ENCODE peak calls at places on chromosomes 11 and 22, in five cellular contexts. One of them, this sample, is unnamed.

GRCh38 chr11:60868682-60869450 is 1.5 kb downstream of the ZP1 start:
- DNase-seq in AML-193: no peak
- DNase-seq in NCI-H1092: no peak
- DNase-seq in activated CD8-positive, alpha-beta memory T cell treated with anti-CD3 and anti-CD28 coated beads for 24 hours: peak
- DNase-seq in heart left ventricle: no peak
- DNase-seq in this sample: no peak

GRCh38 chr11:61670626-61671025 is 9.6 kb upstream of the DAGLA start:
- DNase-seq in AML-193: no peak
- DNase-seq in NCI-H1092: no peak
- DNase-seq in activated CD8-positive, alpha-beta memory T cell treated with anti-CD3 and anti-CD28 coated beads for 24 hours: no peak
- DNase-seq in heart left ventricle: no peak
- DNase-seq in this sample: no peak

GRCh38 chr11:125517116-125517804 is 21.2 kb upstream of the FEZ1 start:
- DNase-seq in AML-193: no peak
- DNase-seq in NCI-H1092: no peak
- DNase-seq in activated CD8-positive, alpha-beta memory T cell treated with anti-CD3 and anti-CD28 coated beads for 24 hours: no peak
- DNase-seq in heart left ventricle: no peak
- DNase-seq in this sample: no peak

GRCh38 chr11:64372802-64373597 is 14.0 kb downstream of the RPS6KA4 start:
- DNase-seq in AML-193: no peak
- DNase-seq in NCI-H1092: peak
- DNase-seq in activated CD8-positive, alpha-beta memory T cell treated with anti-CD3 and anti-CD28 coated beads for 24 hours: no peak
- DNase-seq in heart left ventricle: no peak
- DNase-seq in this sample: no peak

GRCh38 chr22:32579533-32580220 is 105.1 kb downstream of the FBXO7 start:
- DNase-seq in AML-193: no peak
- DNase-seq in NCI-H1092: no peak
- DNase-seq in activated CD8-positive, alpha-beta memory T cell treated with anti-CD3 and anti-CD28 coated beads for 24 hours: no peak
- DNase-seq in heart left ventricle: no peak
- DNase-seq in this sample: no peak

GRCh38 chr11:28169816-28170215 is 61.6 kb downstream of the METTL15 start:
- DNase-seq in AML-193: no peak
- DNase-seq in NCI-H1092: no peak
- DNase-seq in activated CD8-positive, alpha-beta memory T cell treated with anti-CD3 and anti-CD28 coated beads for 24 hours: no peak
- DNase-seq in heart left ventricle: no peak
- DNase-seq in this sample: no peak

GRCh38 chr11:123303924-123304323 is 108.9 kb upstream of the CLMP start:
- DNase-seq in AML-193: no peak
- DNase-seq in NCI-H1092: no peak
- DNase-seq in activated CD8-positive, alpha-beta memory T cell treated with anti-CD3 and anti-CD28 coated beads for 24 hours: no peak
- DNase-seq in heart left ventricle: no peak
- DNase-seq in this sample: no peak

GRCh38 chr11:47176328-47177228 is at the start of gene ARFGAP2:
- DNase-seq in AML-193: peak
- DNase-seq in NCI-H1092: peak
- DNase-seq in activated CD8-positive, alpha-beta memory T cell treated with anti-CD3 and anti-CD28 coated beads for 24 hours: peak
- DNase-seq in heart left ventricle: peak
- DNase-seq in this sample: peak

GRCh38 chr22:39574779-39575551 is 4.4 kb downstream of the CACNA1I start:
- DNase-seq in AML-193: no peak
- DNase-seq in NCI-H1092: no peak
- DNase-seq in activated CD8-positive, alpha-beta memory T cell treated with anti-CD3 and anti-CD28 coated beads for 24 hours: no peak
- DNase-seq in heart left ventricle: no peak
- DNase-seq in this sample: no peak

GRCh38 chr11:67286621-67287333 is 2.3 kb upstream of the ANKRD13D start:
- DNase-seq in AML-193: no peak
- DNase-seq in NCI-H1092: no peak
- DNase-seq in activated CD8-positive, alpha-beta memory T cell treated with anti-CD3 and anti-CD28 coated beads for 24 hours: peak
- DNase-seq in heart left ventricle: peak
- DNase-seq in this sample: peak

GRCh38 chr11:37409124-37409523 is 811.1 kb upstream of the RAG2 start:
- DNase-seq in AML-193: no peak
- DNase-seq in NCI-H1092: no peak
- DNase-seq in activated CD8-positive, alpha-beta memory T cell treated with anti-CD3 and anti-CD28 coated beads for 24 hours: no peak
- DNase-seq in heart left ventricle: no peak
- DNase-seq in this sample: no peak

GRCh38 chr22:48456449-48456848 is 1371.2 kb downstream of the BRD1 start:
- DNase-seq in AML-193: no peak
- DNase-seq in NCI-H1092: no peak
- DNase-seq in activated CD8-positive, alpha-beta memory T cell treated with anti-CD3 and anti-CD28 coated beads for 24 hours: no peak
- DNase-seq in heart left ventricle: no peak
- DNase-seq in this sample: no peak

GRCh38 chr11:19980957-19981669 is 179.2 kb downstream of the DBX1 start:
- DNase-seq in AML-193: no peak
- DNase-seq in NCI-H1092: no peak
- DNase-seq in activated CD8-positive, alpha-beta memory T cell treated with anti-CD3 and anti-CD28 coated beads for 24 hours: no peak
- DNase-seq in heart left ventricle: no peak
- DNase-seq in this sample: no peak

This sample was measured in GF-D8.